ENCODE peak calls at places on chromosomes 11 and 22, in ten cellular contexts. M is fibroblast of the aortic adventitia; Z is amniotic stem cell; D is epithelial cell of proximal tubule; C is iris pigment epithelial cell; A is T-helper 9 cell; T is lower lobe of right lung; R is lung microvascular endothelial cell; S is stimulated activated CD4-positive, alpha-beta T cell treated with anti-CD3 and anti-CD28 coated beads, Interleukin-2, amount 100 ng/mL, for 48 hours; G is stimulated activated CD8-positive, alpha-beta memory T cell treated with anti-CD3 and anti-CD28 coated beads, Interleukin-15, amount 100 ng/mL, for 1 hour. O is an unnamed sample.

GRCh38 chr22:33918676-33919590 is 1.3 kb downstream of the LARGE1 start:
- DNase-seq in T (no peak), R (peak), A (no peak), C (peak), D (no peak), G (no peak), S (no peak), Z (no peak), M (peak), O (peak)

GRCh38 chr11:134414772-134415765 is 3.0 kb upstream of the B3GAT1 start:
- DNase-seq in T (no peak), C (no peak), S (no peak), D (no peak), R (no peak), G (no peak), M (no peak), Z (no peak), A (no peak), O (no peak)

GRCh38 chr11:68632802-68633201 is 51.5 kb upstream of the GAL start:
- DNase-seq in G (no peak), M (peak), T (no peak), R (peak), D (peak), S (peak), C (peak), Z (peak), A (peak), O (no peak)

GRCh38 chr22:28915969-28916368 is 32.6 kb downstream of the ZNRF3 start:
- DNase-seq in Z (no peak), S (no peak), A (no peak), C (no peak), D (no peak), R (no peak), M (no peak), T (no peak), G (no peak), O (no peak)

GRCh38 chr11:9861860-9862725 is 198.2 kb downstream of the SWAP70 start:
- DNase-seq in R (peak), D (no peak), M (peak), G (no peak), C (peak), A (peak), S (peak), T (no peak), Z (no peak), O (peak)

GRCh38 chr11:1573077-1573846 is 1.2 kb upstream of the DUSP8 start:
- DNase-seq in T (no peak), A (peak), Z (no peak), G (no peak), D (no peak), M (no peak), R (no peak), S (no peak), C (no peak), O (no peak)

GRCh38 chr22:50526849-50527801 is 1.7 kb upstream of the SCO2 start:
- DNase-seq in C (peak), T (peak), G (no peak), M (peak), A (no peak), D (no peak), S (peak), Z (no peak), R (no peak), O (no peak)

GRCh38 chr11:109971184-109971523 is 122.0 kb upstream of the ZC3H12C start:
- DNase-seq in D (no peak), S (no peak), G (no peak), R (peak), C (peak), M (peak), A (no peak), T (no peak), Z (no peak), O (peak)

GRCh38 chr11:15700456-15700855 is 585.7 kb downstream of the INSC start:
- DNase-seq in M (no peak), C (no peak), T (no peak), A (no peak), R (no peak), Z (no peak), S (no peak), G (no peak), D (no peak), O (no peak)

GRCh38 chr11:76617553-76618265 is 52.8 kb downstream of the LRRC32 start:
- DNase-seq in T (no peak), G (no peak), M (peak), R (peak), Z (no peak), D (no peak), A (no peak), C (peak), S (no peak), O (peak)

GRCh38 chr11:130340671-130341319 is 26.1 kb upstream of the ZBTB44 start:
- DNase-seq in A (no peak), S (no peak), T (no peak), M (no peak), R (no peak), Z (no peak), C (peak), D (no peak), G (no peak), O (no peak)

O was measured in GM03348.